ENCODE peak calls at places on chromosomes 1 and 21, in ten cellular contexts. O is head of caudate nucleus; Q is activated T-cell treated with anti-CD3 and anti-CD28 coated beads, Interleukin-2, amount 50 U/mL, for 72 hours; X is germinal center; D is left lung; W is ELR; V is A172; P is anterior cingulate cortex; U is SK-N-SH; F is foreskin fibroblast. A is an unnamed sample.

GRCh38 chr1:204829133-204829532 is 41.5 kb upstream of the NFASC start:
- DNase-seq in O (peak), Q (no peak), X (no peak), D (no peak), W (no peak), V (no peak), P (peak), U (no peak), F (peak), A (no peak)

GRCh38 chr1:8816831-8817412 is 518 bp downstream of the RERE start:
- DNase-seq in O (peak), Q (peak), X (peak), D (peak), W (peak), V (no peak), P (no peak), U (peak), F (no peak), A (peak)

GRCh38 chr1:202361701-202362100 is 13.2 kb downstream of the PPP1R12B start:
- DNase-seq in O (no peak), Q (no peak), X (no peak), D (no peak), W (no peak), V (no peak), P (no peak), U (no peak), F (no peak), A (no peak)

GRCh38 chr1:119394085-119394484 is 20.9 kb upstream of the HSD3B2 start:
- DNase-seq in O (no peak), Q (no peak), X (no peak), D (no peak), W (no peak), V (no peak), P (no peak), U (no peak), F (no peak), A (no peak)

GRCh38 chr1:81703352-81703735 is 97.4 kb upstream of the ADGRL2 start:
- DNase-seq in O (no peak), Q (no peak), X (no peak), D (no peak), W (peak), V (peak), P (no peak), U (no peak), F (peak), A (no peak)

GRCh38 chr21:35563885-35564451 is 496.4 kb downstream of the SETD4 start:
- DNase-seq in O (peak), Q (no peak), X (no peak), D (no peak), W (peak), V (peak), P (peak), U (no peak), F (peak), A (no peak)

GRCh38 chr1:36664564-36665287 is 182.0 kb upstream of the CSF3R start:
- DNase-seq in O (no peak), Q (no peak), X (no peak), D (no peak), W (no peak), V (no peak), P (no peak), U (no peak), F (no peak), A (no peak)

GRCh38 chr1:115783311-115783710 is 14.8 kb upstream of the CASQ2 start:
- DNase-seq in O (no peak), Q (no peak), X (no peak), D (no peak), W (no peak), V (no peak), P (no peak), U (no peak), F (no peak), A (no peak)

GRCh38 chr1:3174487-3175247 is 105.7 kb downstream of the PRDM16 start:
- DNase-seq in O (peak), Q (no peak), X (no peak), D (peak), W (no peak), V (peak), P (peak), U (no peak), F (no peak), A (no peak)

GRCh38 chr21:44995257-44995941 is 55.6 kb downstream of the SLX9 start:
- DNase-seq in O (no peak), Q (no peak), X (no peak), D (peak), W (no peak), V (no peak), P (no peak), U (no peak), F (no peak), A (no peak)

GRCh38 chr1:6334261-6334993 is 59.1 kb downstream of the ACOT7 start:
- DNase-seq in O (no peak), Q (no peak), X (no peak), D (peak), W (no peak), V (no peak), P (no peak), U (no peak), F (no peak), A (no peak)

GRCh38 chr21:44958471-44959191 is 18.8 kb downstream of the SLX9 start:
- DNase-seq in O (peak), Q (no peak), X (no peak), D (peak), W (no peak), V (peak), P (no peak), U (peak), F (peak), A (no peak)

GRCh38 chr1:227092054-227092453 is 152.0 kb downstream of the COQ8A start:
- DNase-seq in O (no peak), Q (no peak), X (no peak), D (no peak), W (no peak), V (no peak), P (no peak), U (no peak), F (no peak), A (no peak)

A was measured in GM12878.